ENCODE peak calls at places on chromosomes 7 and 10, in six cellular contexts. D is mammary epithelial cell, L is foreskin fibroblast, V is AG04450, R is H9, F is activated B cell treated with CpG ODN at 0.5 μM for 24 hours. S is an unnamed sample.

GRCh38 chr10:23364378-23364777 is 19.8 kb upstream of the C10orf67 start:
- DNase-seq in D (no peak), L (no peak), V (no peak), R (no peak), F (no peak), S (no peak)

GRCh38 chr10:46548781-46549090 is 7.7 kb downstream of the GPRIN2 start:
- DNase-seq in D (no peak), L (no peak), V (no peak), R (no peak), F (no peak), S (no peak)

GRCh38 chr7:36526720-36527548 is 137.3 kb downstream of the ANLN start:
- DNase-seq in D (peak; percentile 88), L (peak; percentile 75), V (peak; percentile 7), R (no peak), F (no peak), S (no peak)

GRCh38 chr10:24552346-24553016 is 171.2 kb downstream of the ARHGAP21 start:
- DNase-seq in D (peak; percentile 67), L (no peak), V (no peak), R (peak; percentile 99), F (no peak), S (peak; percentile 35)

GRCh38 chr10:72883861-72884260 is 9.7 kb upstream of the OIT3 start:
- DNase-seq in D (peak; percentile 35), L (no peak), V (no peak), R (no peak), F (no peak), S (no peak)

GRCh38 chr7:148588891-148589215 is 1.7 kb upstream of the C7orf33 start:
- DNase-seq in D (no peak), L (no peak), V (no peak), R (no peak), F (no peak), S (no peak)

GRCh38 chr7:69211739-69212138 is 386.5 kb upstream of the AUTS2 start:
- DNase-seq in D (no peak), L (no peak), V (no peak), R (peak; percentile 79), F (no peak), S (no peak)

GRCh38 chr10:124551755-124552154 is 90.1 kb downstream of the LHPP start:
- DNase-seq in D (no peak), L (no peak), V (no peak), R (no peak), F (no peak), S (no peak)

GRCh38 chr7:138975343-138976104 is 5.7 kb downstream of the KIAA1549 start:
- DNase-seq in D (no peak), L (no peak), V (no peak), R (no peak), F (no peak), S (no peak)

DNA sequence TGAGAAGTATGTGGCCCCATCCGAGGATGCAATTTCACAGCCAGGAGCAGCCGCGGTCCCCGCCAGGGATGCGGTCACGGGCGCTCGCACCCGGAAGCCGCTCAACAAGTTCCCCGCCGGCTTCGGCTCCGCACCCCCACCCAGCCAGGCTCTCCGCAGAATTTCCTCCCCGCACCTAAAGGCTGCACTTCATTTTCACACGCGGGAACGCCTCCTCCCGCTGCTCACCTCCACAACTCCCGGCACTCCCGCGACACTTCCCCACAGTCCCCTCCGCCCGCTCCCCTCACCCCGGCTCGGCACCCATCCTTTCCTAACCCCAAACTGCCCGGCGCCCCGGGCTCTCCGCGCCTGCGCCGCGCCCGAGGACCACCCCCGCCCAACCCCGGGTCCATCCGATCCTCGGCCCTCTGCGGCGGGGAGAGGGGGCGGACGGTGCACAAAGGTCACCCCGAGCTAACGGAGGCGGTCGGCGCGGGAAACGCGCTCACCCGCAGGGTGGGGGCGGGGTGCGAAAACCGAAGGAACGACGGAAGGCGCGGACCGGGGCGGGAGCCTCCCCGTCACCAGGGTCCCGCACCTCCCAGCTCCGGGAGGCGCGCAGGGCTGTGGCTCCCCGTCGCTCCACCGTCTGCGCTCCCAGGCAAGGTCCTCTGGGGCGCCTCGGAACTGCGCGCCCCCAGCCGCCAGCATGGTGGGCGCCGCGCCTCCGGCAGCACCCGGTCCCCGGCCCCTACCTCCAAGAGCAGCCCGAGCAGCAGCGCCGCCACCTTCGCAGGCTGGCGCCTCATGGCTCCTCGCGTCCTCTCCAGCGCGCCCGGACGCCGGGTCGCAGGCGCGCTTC is 546 bp downstream of the VOPP1 start:
- DNase-seq in D (peak; percentile 45), L (peak; percentile 73), V (no peak), R (peak; percentile 59), F (peak; percentile 63), S (peak; percentile 83)
- TF ChIP-seq CTCF in D (no peak), L (no peak), V (no peak), R (no peak), F (no peak), S (no peak)

GRCh38 chr10:103592186-103593021 is 98.9 kb downstream of the NEURL1 start:
- DNase-seq in D (no peak), L (peak; percentile 64), V (no peak), R (peak; percentile 77), F (peak; percentile 29), S (no peak)
- TF ChIP-seq CTCF in D (peak; percentile 56), L (peak; percentile 76), V (peak; percentile 77), R (peak; percentile 83), F (no peak), S (peak; percentile 87)

DNA sequence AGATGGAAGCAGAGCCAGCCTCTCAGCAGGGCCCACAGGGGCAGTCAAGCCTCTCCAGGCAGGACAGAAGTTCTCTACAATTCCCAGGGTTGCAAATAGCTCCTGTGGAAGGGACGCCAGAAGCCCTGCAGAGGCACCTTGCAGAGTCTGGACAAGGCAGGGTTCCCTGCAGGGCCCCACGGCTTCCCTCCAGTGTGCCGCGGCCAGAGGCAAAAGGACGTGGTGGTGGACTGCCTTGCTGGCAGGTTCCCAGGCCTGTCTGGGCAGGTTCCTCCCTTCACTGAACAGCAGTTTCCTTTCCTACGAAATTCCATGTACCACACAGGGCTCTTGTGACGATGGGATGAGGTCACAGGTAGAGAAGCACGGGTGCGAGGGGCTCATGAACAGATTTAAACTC is 25.1 kb downstream of the UPP1 start:
- DNase-seq in D (peak; percentile 43), L (no peak), V (no peak), R (no peak), F (no peak), S (no peak)
- TF ChIP-seq CTCF in D (no peak), L (no peak), V (no peak), R (no peak), F (no peak), S (no peak)

GRCh38 chr7:96778263-96778662 is 68.6 kb upstream of the SEM1 start:
- DNase-seq in D (peak; percentile 25), L (no peak), V (no peak), R (peak; percentile 60), F (no peak), S (no peak)
- TF ChIP-seq CTCF in D (peak; percentile 48), L (no peak), V (no peak), R (peak; percentile 66), F (no peak), S (peak; percentile 20)

GRCh38 chr10:62037166-62037831 is 135.8 kb downstream of the ARID5B start:
- DNase-seq in D (peak; percentile 75), L (peak; percentile 89), V (no peak), R (no peak), F (no peak), S (no peak)
- TF ChIP-seq CTCF in D (no peak), L (no peak), V (no peak), R (no peak), F (no peak), S (no peak)